ENCODE peak calls at places on chromosomes 7 and 10, in four cellular contexts. N, D, P and O are unnamed samples.

GRCh38 chr10:50896721-50897120 is 11.3 kb upstream of the A1CF start:
- DNase-seq in N (no peak), D (no peak), P (no peak), O (no peak)

GRCh38 chr7:47539398-47540052 is 42.4 kb downstream of the TNS3 start:
- DNase-seq in N (peak), D (no peak), P (no peak), O (no peak)

GRCh38 chr10:6362879-6363278 is 160.1 kb downstream of the PFKFB3 start:
- DNase-seq in N (no peak), D (no peak), P (no peak), O (no peak)

GRCh38 chr10:6701289-6701688 is 121.2 kb upstream of the PRKCQ start:
- DNase-seq in N (no peak), D (no peak), P (no peak), O (no peak)

GRCh38 chr7:73707045-73707631 is 12.3 kb downstream of the STX1A start:
- DNase-seq in N (peak), D (no peak), P (peak), O (peak)

GRCh38 chr7:81285142-81285871 is 366.5 kb upstream of the SEMA3C start:
- DNase-seq in N (no peak), D (peak), P (no peak), O (no peak)

GRCh38 chr10:93180402-93181040 is 106.8 kb downstream of the CYP26A1 start:
- DNase-seq in N (no peak), D (peak), P (no peak), O (no peak)

GRCh38 chr7:81600608-81601007 is 169.2 kb downstream of the HGF start:
- DNase-seq in N (no peak), D (peak), P (no peak), O (no peak)

GRCh38 chr10:7111574-7111973 is 299.3 kb downstream of the SFMBT2 start:
- DNase-seq in N (no peak), D (peak), P (no peak), O (no peak)

GRCh38 chr7:97971990-97972943 is 17.7 kb downstream of the OCM2 start:
- DNase-seq in N (peak), D (peak), P (peak), O (peak)

GRCh38 chr10:62804384-62805138 is at the start of gene ADO:
- DNase-seq in N (peak), D (peak), P (peak), O (peak)

GRCh38 chr10:50219200-50219599 is 32.1 kb downstream of the ASAH2 start:
- DNase-seq in N (no peak), D (no peak), P (no peak), O (no peak)

GRCh38 chr10:108629843-108630242 is 1293.5 kb downstream of the XPNPEP1 start:
- DNase-seq in N (no peak), D (peak), P (no peak), O (no peak)

GRCh38 chr10:69953851-69954250 is 98.8 kb upstream of the MACROH2A2 start:
- DNase-seq in N (peak), D (no peak), P (no peak), O (no peak)